ENCODE peak calls at places on chromosomes 3 and 15, in four cellular contexts. J is upper lobe of right lung; O is tibial nerve; C is CD8-positive, alpha-beta T cell. F is an unnamed sample.

GRCh38 chr3:127738192-127738840 is 65.6 kb downstream of the ABTB1 start:
- DNase-seq in J (no peak), O (no peak), C (no peak), F (no peak)

GRCh38 chr15:61011576-61012336 is 217.3 kb downstream of the RORA start:
- DNase-seq in J (no peak), O (no peak), C (no peak), F (no peak)

GRCh38 chr15:62611002-62611401 is 431.5 kb upstream of the TPM1 start:
- DNase-seq in J (no peak), O (no peak), C (no peak), F (no peak)

GRCh38 chr3:32325957-32326356 is 65.7 kb upstream of the CMTM7 start:
- DNase-seq in J (no peak), O (no peak), C (no peak), F (no peak)

GRCh38 chr3:172341482-172342059 is 106.7 kb downstream of the GHSR start:
- DNase-seq in J (no peak), O (no peak), C (no peak), F (no peak)

GRCh38 chr15:42364529-42364928 is 5.2 kb downstream of the CAPN3 start:
- DNase-seq in J (no peak), O (no peak), C (no peak), F (no peak)

GRCh38 chr15:79041598-79042175 is 48.9 kb downstream of the RASGRF1 start:
- DNase-seq in J (no peak), O (no peak), C (no peak), F (no peak)

GRCh38 chr3:67781218-67781617 is 126.8 kb upstream of the SUCLG2 start:
- DNase-seq in J (no peak), O (no peak), C (no peak), F (no peak)

GRCh38 chr3:14435175-14436011 is 33.0 kb downstream of the SLC6A6 start:
- DNase-seq in J (peak; percentile 78), O (no peak), C (no peak), F (no peak)

GRCh38 chr3:149371001-149371722 is 6.3 kb downstream of the TM4SF1 start:
- DNase-seq in J (no peak), O (no peak), C (no peak), F (no peak)
- H3K36me3 ChIP-seq in J (peaks cover 19% of the 10 kb centered on the region), O (no peaks in the 10 kb centered on the region), C (no peaks in the 10 kb centered on the region), F (peaks cover 30% of the 10 kb centered on the region)

DNA sequence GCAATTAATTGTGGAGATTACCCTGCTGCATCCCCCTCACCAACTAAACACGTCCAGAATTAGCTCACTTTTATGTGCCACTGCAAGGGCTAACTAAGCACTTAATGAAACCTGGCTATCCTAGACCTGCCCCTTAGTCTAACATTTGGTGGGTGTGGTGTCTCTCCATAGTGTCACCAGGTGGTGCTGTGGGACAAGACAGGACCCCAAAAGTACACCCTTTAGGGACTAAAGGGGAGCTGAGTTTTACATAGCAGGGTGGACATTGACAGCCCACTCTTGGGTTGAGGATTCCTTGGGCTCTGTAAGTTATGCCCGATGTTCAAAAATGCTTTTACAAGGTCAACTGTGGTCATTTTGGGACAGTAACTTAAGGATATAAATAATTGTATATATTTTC is 5.7 kb downstream of the DUT start:
- DNase-seq in J (no peak), O (no peak), C (peak; percentile 21), F (no peak)
- TF ChIP-seq CTCF in J (peak; percentile 21), O (no peak), C (no peak), F (no peak)

DNA sequence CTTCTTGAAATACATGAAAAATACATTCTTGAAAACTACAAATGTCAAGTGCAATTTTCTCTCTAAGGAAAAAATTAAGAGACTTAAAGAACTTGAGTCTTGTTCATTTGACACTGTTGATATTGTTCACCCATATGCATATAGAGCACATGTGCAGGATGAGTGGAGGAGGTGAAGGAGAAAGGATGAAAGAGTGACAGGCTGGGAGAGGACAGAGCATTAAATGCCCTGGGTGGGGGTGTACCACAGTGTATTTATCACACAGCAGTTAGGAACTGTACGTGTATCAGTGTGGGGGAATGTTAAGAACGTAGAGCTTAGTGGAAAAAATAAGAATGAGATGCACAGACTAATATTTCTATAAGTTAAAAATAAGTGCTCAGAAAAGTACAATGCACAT is 45.7 kb downstream of the CTDSPL start:
- DNase-seq in J (no peak), O (no peak), C (no peak), F (no peak)
- H3K4me3 ChIP-seq in J (no peak overlapping the region), O (no peak overlapping the region), C (no peak overlapping the region), F (no peak overlapping the region)

GRCh38 chr3:52406791-52407510 is 38.0 kb downstream of the SEMA3G start:
- DNase-seq in J (peak; percentile 54), O (no peak), C (no peak), F (no peak)

GRCh38 chr3:52405066-52405465 is 39.8 kb downstream of the SEMA3G start:
- DNase-seq in J (peak; percentile 59), O (no peak), C (no peak), F (no peak)

GRCh38 chr3:52406231-52406661 is 38.7 kb downstream of the SEMA3G start:
- DNase-seq in J (peak; percentile 53), O (no peak), C (no peak), F (no peak)

GRCh38 chr3:52404391-52404790 is 40.5 kb downstream of the SEMA3G start:
- DNase-seq in J (peak; percentile 42), O (no peak), C (no peak), F (no peak)

GRCh38 chr3:52405601-52406115 is 39.2 kb downstream of the SEMA3G start:
- DNase-seq in J (peak; percentile 27), O (no peak), C (no peak), F (no peak)
- H3K36me3 ChIP-seq in J (peaks cover 80% of the 10 kb centered on the region), O (no peaks in the 10 kb centered on the region), C (peaks cover 63% of the 10 kb centered on the region), F (no peaks in the 10 kb centered on the region)

GRCh38 chr3:169345662-169346331 is 317.7 kb downstream of the MECOM start:
- DNase-seq in J (no peak), O (no peak), C (no peak), F (no peak)
- TF ChIP-seq CTCF in J (peak; percentile 9), O (no peak), C (no peak), F (no peak)

F was measured in left lung.